ENCODE peak calls at places on chromosomes 4 and X, in eight cellular contexts. One of them, this sample, is unnamed.

GRCh38 chr4:186693159-186693815 is 30.4 kb downstream of the FAT1 start:
- DNase-seq in SJCRH30: peak; percentile 76
- DNase-seq in HT-29: peak; percentile 74
- DNase-seq in HCT116: peak; percentile 33
- DNase-seq in endothelial cell: no peak
- DNase-seq in COR-L47: no peak
- DNase-seq in NCI-H1694 treated with DMSO at 0.1 percent for 48 hours: no peak
- DNase-seq in B cell: no peak
- DNase-seq in this sample: peak; percentile 72

GRCh38 chrX:21799767-21800166 is 39.6 kb upstream of the MBTPS2 start:
- DNase-seq in HCT116: no peak
- DNase-seq in HT-29: no peak
- DNase-seq in SJCRH30: peak; percentile 31
- DNase-seq in COR-L47: no peak
- DNase-seq in endothelial cell: no peak
- DNase-seq in B cell: no peak
- DNase-seq in NCI-H1694 treated with DMSO at 0.1 percent for 48 hours: no peak
- DNase-seq in this sample: no peak

GRCh38 chrX:134287356-134287755 is 50.4 kb downstream of the CCDC160 start:
- DNase-seq in NCI-H1694 treated with DMSO at 0.1 percent for 48 hours: no peak
- DNase-seq in COR-L47: no peak
- DNase-seq in endothelial cell: no peak
- DNase-seq in HT-29: no peak
- DNase-seq in SJCRH30: peak; percentile 72
- DNase-seq in HCT116: no peak
- DNase-seq in B cell: no peak
- DNase-seq in this sample: no peak

GRCh38 chr4:111960241-111960667 is 185.0 kb upstream of the FAM241A start:
- DNase-seq in endothelial cell: no peak
- DNase-seq in HT-29: peak; percentile 33
- DNase-seq in SJCRH30: no peak
- DNase-seq in NCI-H1694 treated with DMSO at 0.1 percent for 48 hours: no peak
- DNase-seq in B cell: no peak
- DNase-seq in COR-L47: no peak
- DNase-seq in HCT116: peak; percentile 15
- DNase-seq in this sample: no peak

GRCh38 chr4:6027392-6027791 is 9.2 kb upstream of the C4orf50 start:
- DNase-seq in NCI-H1694 treated with DMSO at 0.1 percent for 48 hours: no peak
- DNase-seq in HT-29: no peak
- DNase-seq in HCT116: no peak
- DNase-seq in SJCRH30: no peak
- DNase-seq in COR-L47: no peak
- DNase-seq in B cell: no peak
- DNase-seq in endothelial cell: no peak
- DNase-seq in this sample: no peak

GRCh38 chr4:55125087-55125721 is at the start of gene KDR:
- DNase-seq in HT-29: no peak
- DNase-seq in NCI-H1694 treated with DMSO at 0.1 percent for 48 hours: no peak
- DNase-seq in SJCRH30: peak; percentile 46
- DNase-seq in HCT116: no peak
- DNase-seq in endothelial cell: peak; percentile 93
- DNase-seq in COR-L47: no peak
- DNase-seq in B cell: no peak
- DNase-seq in this sample: no peak

GRCh38 chr4:48307528-48307927 is 33.8 kb upstream of the SLAIN2 start:
- DNase-seq in COR-L47: no peak
- DNase-seq in endothelial cell: no peak
- DNase-seq in B cell: no peak
- DNase-seq in HT-29: no peak
- DNase-seq in SJCRH30: no peak
- DNase-seq in HCT116: no peak
- DNase-seq in NCI-H1694 treated with DMSO at 0.1 percent for 48 hours: no peak
- DNase-seq in this sample: no peak

GRCh38 chr4:76755756-76756155 is 142.2 kb downstream of the SOWAHB start:
- DNase-seq in endothelial cell: no peak
- DNase-seq in SJCRH30: no peak
- DNase-seq in B cell: no peak
- DNase-seq in HT-29: no peak
- DNase-seq in HCT116: no peak
- DNase-seq in NCI-H1694 treated with DMSO at 0.1 percent for 48 hours: no peak
- DNase-seq in COR-L47: no peak
- DNase-seq in this sample: no peak

GRCh38 chr4:95506264-95506663 is 42.5 kb downstream of the UNC5C start:
- DNase-seq in NCI-H1694 treated with DMSO at 0.1 percent for 48 hours: no peak
- DNase-seq in HCT116: peak; percentile 57
- DNase-seq in B cell: no peak
- DNase-seq in HT-29: no peak
- DNase-seq in SJCRH30: no peak
- DNase-seq in endothelial cell: no peak
- DNase-seq in COR-L47: no peak
- DNase-seq in this sample: no peak

GRCh38 chrX:105703876-105704275 is 118.5 kb upstream of the NRK start:
- DNase-seq in endothelial cell: no peak
- DNase-seq in NCI-H1694 treated with DMSO at 0.1 percent for 48 hours: no peak
- DNase-seq in COR-L47: no peak
- DNase-seq in HCT116: no peak
- DNase-seq in HT-29: no peak
- DNase-seq in SJCRH30: no peak
- DNase-seq in B cell: no peak
- DNase-seq in this sample: no peak

GRCh38 chr4:71270901-71271300 is 67.9 kb upstream of the SLC4A4 start:
- DNase-seq in endothelial cell: peak; percentile 63
- DNase-seq in B cell: no peak
- DNase-seq in HT-29: peak; percentile 72
- DNase-seq in COR-L47: peak; percentile 24
- DNase-seq in HCT116: peak; percentile 8
- DNase-seq in NCI-H1694 treated with DMSO at 0.1 percent for 48 hours: peak; percentile 33
- DNase-seq in SJCRH30: peak; percentile 41
- DNase-seq in this sample: no peak

GRCh38 chr4:184417802-184418511 is 56.4 kb downstream of the IRF2 start:
- DNase-seq in HT-29: peak; percentile 19
- DNase-seq in SJCRH30: peak; percentile 1
- DNase-seq in B cell: no peak
- DNase-seq in endothelial cell: no peak
- DNase-seq in HCT116: peak; percentile 51
- DNase-seq in COR-L47: no peak
- DNase-seq in NCI-H1694 treated with DMSO at 0.1 percent for 48 hours: no peak
- DNase-seq in this sample: peak; percentile 39

GRCh38 chrX:70262952-70263567 is 3.1 kb upstream of the P2RY4 start:
- DNase-seq in HCT116: no peak
- DNase-seq in NCI-H1694 treated with DMSO at 0.1 percent for 48 hours: peak; percentile 0
- DNase-seq in HT-29: peak; percentile 80
- DNase-seq in endothelial cell: peak; percentile 58
- DNase-seq in COR-L47: peak; percentile 61
- DNase-seq in SJCRH30: peak; percentile 64
- DNase-seq in B cell: no peak
- DNase-seq in this sample: peak; percentile 22

This sample was measured in Panc1.